ENCODE peak calls at places on chromosomes 6 and 20, in ten cellular contexts. D is PC-3, R is aorta, W is kidney epithelial cell, H is neural progenitor cell, S is iPS DF 6.9, F is endodermal cell, K is A673, T is GM06990, Y is neuronal stem cell. V is an unnamed sample.

GRCh38 chr20:25867776-25868649 is 171.4 kb upstream of the ZNF337 start:
- DNase-seq in D (no peak), R (peak; percentile 89), W (no peak), H (peak; percentile 86), S (no peak), F (peak; percentile 88), K (peak; percentile 77), T (peak; percentile 46), Y (no peak), V (no peak)

GRCh38 chr6:121557146-121557545 is 121.7 kb downstream of the GJA1 start:
- DNase-seq in D (no peak), R (no peak), W (no peak), H (no peak), S (no peak), F (no peak), K (no peak), T (no peak), Y (no peak), V (no peak)

GRCh38 chr6:95601133-95601532 is 23.8 kb downstream of the MANEA start:
- DNase-seq in D (peak; percentile 70), R (no peak), W (no peak), H (no peak), S (no peak), F (no peak), K (no peak), T (no peak), Y (no peak), V (no peak)

GRCh38 chr6:46220351-46221220 is 49.8 kb upstream of the ENPP5 start:
- DNase-seq in D (no peak), R (no peak), W (no peak), H (no peak), S (no peak), F (no peak), K (no peak), T (peak; percentile 43), Y (no peak), V (no peak)

GRCh38 chr20:5390719-5391118 is 74.0 kb upstream of the PROKR2 start:
- DNase-seq in D (no peak), R (no peak), W (no peak), H (no peak), S (no peak), F (no peak), K (no peak), T (no peak), Y (no peak), V (no peak)

GRCh38 chr6:166244353-166245045 is 63.7 kb downstream of the PRR18 start:
- DNase-seq in D (no peak), R (no peak), W (no peak), H (no peak), S (no peak), F (no peak), K (no peak), T (no peak), Y (no peak), V (no peak)

GRCh38 chr20:15310361-15310760 is 972.9 kb upstream of the FLRT3 start:
- DNase-seq in D (peak; percentile 25), R (no peak), W (no peak), H (no peak), S (no peak), F (no peak), K (no peak), T (no peak), Y (no peak), V (no peak)

GRCh38 chr20:36128463-36129176 is 25.9 kb upstream of the EPB41L1 start:
- DNase-seq in D (peak; percentile 54), R (peak; percentile 43), W (peak; percentile 60), H (no peak), S (no peak), F (no peak), K (no peak), T (no peak), Y (no peak), V (no peak)

GRCh38 chr6:122069933-122070332 is 329.5 kb upstream of the HSF2 start:
- DNase-seq in D (no peak), R (no peak), W (no peak), H (no peak), S (no peak), F (no peak), K (no peak), T (no peak), Y (no peak), V (no peak)

GRCh38 chr6:12490376-12490903 is 200.3 kb downstream of the EDN1 start:
- DNase-seq in D (no peak), R (no peak), W (no peak), H (no peak), S (no peak), F (no peak), K (no peak), T (no peak), Y (no peak), V (no peak)

GRCh38 chr6:169868458-169868857 is 117.0 kb downstream of the ERMARD start:
- DNase-seq in D (no peak), R (no peak), W (no peak), H (no peak), S (no peak), F (peak; percentile 41), K (no peak), T (peak; percentile 29), Y (no peak), V (peak; percentile 5)

GRCh38 chr6:92586236-92586977 is 833.0 kb downstream of the EPHA7 start:
- DNase-seq in D (no peak), R (no peak), W (no peak), H (peak; percentile 7), S (no peak), F (no peak), K (no peak), T (no peak), Y (no peak), V (no peak)

GRCh38 chr6:154058963-154059680 is 20.1 kb downstream of the OPRM1 start:
- DNase-seq in D (no peak), R (no peak), W (no peak), H (no peak), S (no peak), F (no peak), K (no peak), T (no peak), Y (no peak), V (no peak)
- H3K36me3 ChIP-seq in D (no peaks in the 10 kb centered on the region), R (no peaks in the 10 kb centered on the region), W (no peaks in the 10 kb centered on the region), H (no peaks in the 10 kb centered on the region), S (no peaks in the 10 kb centered on the region), F (no peaks in the 10 kb centered on the region), K (no peaks in the 10 kb centered on the region), T (no peaks in the 10 kb centered on the region), Y (no peaks in the 10 kb centered on the region), V (no peaks in the 10 kb centered on the region)

GRCh38 chr6:18265787-18266523 is 1.6 kb upstream of the DEK start:
- DNase-seq in D (no peak), R (no peak), W (no peak), H (no peak), S (no peak), F (no peak), K (no peak), T (no peak), Y (no peak), V (no peak)
- H3K4me3 ChIP-seq in D (no peak overlapping the region), R (no peak overlapping the region), W (no peak overlapping the region), H (no peak overlapping the region), S (no peak overlapping the region), F (peak overlapping the region; percentile 83), K (peak overlapping the region; percentile 69), T (no peak overlapping the region), Y (no peak overlapping the region), V (no peak overlapping the region)

DNA sequence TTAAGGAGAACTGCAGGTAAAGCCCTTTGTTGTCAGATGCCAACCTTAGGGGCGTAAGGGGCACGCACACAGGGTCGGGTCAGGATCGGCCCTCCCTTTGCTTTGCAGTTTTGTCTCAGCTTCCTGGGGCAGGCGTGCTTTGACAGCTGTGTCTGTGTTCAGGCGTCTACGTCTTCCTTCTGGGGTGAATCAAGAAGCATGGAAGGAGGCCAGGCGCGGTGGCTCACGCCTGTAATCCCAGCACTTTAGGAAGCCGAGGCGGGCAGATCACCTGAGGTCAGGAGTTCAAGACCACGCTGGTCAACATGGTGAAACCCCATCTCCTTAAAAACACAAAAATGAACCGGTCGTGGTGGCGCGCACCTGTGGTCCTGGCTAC is 1.3 kb downstream of the ZGPAT start:
- DNase-seq in D (no peak), R (no peak), W (no peak), H (no peak), S (no peak), F (no peak), K (no peak), T (no peak), Y (no peak), V (no peak)
- H3K36me3 ChIP-seq in D (peaks cover 60% of the 10 kb centered on the region), R (no peaks in the 10 kb centered on the region), W (peaks cover 1% of the 10 kb centered on the region), H (peaks cover 22% of the 10 kb centered on the region), S (peaks cover 10% of the 10 kb centered on the region), F (peaks cover 67% of the 10 kb centered on the region), K (peaks cover 62% of the 10 kb centered on the region), T (peaks cover 24% of the 10 kb centered on the region), Y (peaks cover 35% of the 10 kb centered on the region), V (peaks cover 23% of the 10 kb centered on the region)

GRCh38 chr6:39228111-39228971 is 934 bp downstream of the KCNK5 start:
- DNase-seq in D (no peak), R (no peak), W (no peak), H (peak; percentile 41), S (no peak), F (peak; percentile 59), K (no peak), T (no peak), Y (no peak), V (no peak)

GRCh38 chr6:39226606-39227300 is 2.5 kb downstream of the KCNK5 start:
- DNase-seq in D (no peak), R (no peak), W (no peak), H (no peak), S (no peak), F (peak; percentile 40), K (no peak), T (no peak), Y (no peak), V (no peak)

GRCh38 chr6:39231386-39231785 is 2.1 kb upstream of the KCNK5 start:
- DNase-seq in D (no peak), R (no peak), W (no peak), H (no peak), S (no peak), F (no peak), K (no peak), T (no peak), Y (no peak), V (no peak)

GRCh38 chr6:39227476-39227875 is 1.8 kb downstream of the KCNK5 start:
- DNase-seq in D (no peak), R (no peak), W (no peak), H (no peak), S (no peak), F (peak; percentile 39), K (no peak), T (no peak), Y (no peak), V (no peak)

DNA sequence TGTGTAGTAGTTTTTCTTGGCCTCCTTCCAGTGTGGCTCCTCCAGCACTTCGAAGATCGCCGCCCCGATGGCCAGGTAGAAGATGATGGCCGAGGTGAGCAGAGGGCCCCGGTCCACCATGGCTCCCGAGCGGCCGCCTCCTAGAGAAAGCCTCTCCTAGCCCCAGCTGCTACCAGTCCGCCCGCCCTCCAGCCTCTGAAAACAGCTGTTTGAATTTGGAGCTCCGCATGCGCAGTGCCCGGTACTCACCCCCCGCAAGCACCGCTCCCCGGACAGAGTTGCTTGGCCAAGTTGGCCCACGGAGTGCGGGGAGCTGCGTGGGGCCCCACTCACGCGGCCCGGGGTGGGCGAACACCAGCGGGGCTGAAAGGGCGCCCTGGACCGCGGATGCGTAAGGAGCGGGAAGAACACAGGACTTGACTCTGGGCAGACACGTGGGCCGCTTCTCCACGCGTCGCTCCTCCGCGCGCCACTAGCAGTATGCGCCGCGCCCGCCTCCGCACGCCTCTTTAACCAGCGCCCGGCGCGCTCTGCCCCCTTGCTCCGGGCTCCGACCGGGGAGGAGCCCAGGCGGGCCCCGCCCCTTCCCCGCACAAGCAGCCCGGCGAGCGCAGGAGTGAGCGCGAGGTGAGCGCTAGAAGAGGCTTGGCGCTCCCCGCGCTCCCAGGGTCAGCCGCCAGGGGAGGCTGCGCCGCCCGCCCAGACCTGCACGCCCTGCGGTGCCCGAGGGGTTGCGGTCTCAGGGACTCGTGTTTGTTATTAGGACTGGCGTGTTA is at the start of gene KCNK5:
- DNase-seq in D (peak; percentile 57), R (peak; percentile 80), W (no peak), H (peak; percentile 94), S (peak; percentile 86), F (peak; percentile 95), K (peak; percentile 32), T (peak; percentile 83), Y (peak; percentile 69), V (peak; percentile 86)
- H3K4me3 ChIP-seq in D (peak within 1 kb of the TSS; percentile 58), R (peak within 1 kb of the TSS; percentile 50), W (peak within 1 kb of the TSS; percentile 38), H (peak within 1 kb of the TSS; percentile 66), S (peak within 1 kb of the TSS; percentile 72), F (peak within 1 kb of the TSS; percentile 85), K (peak within 1 kb of the TSS; percentile 34), T (peak within 1 kb of the TSS; percentile 58), Y (no peak within 1 kb of the TSS), V (peak within 1 kb of the TSS; percentile 90)

V was measured in Caco-2.